ENCODE peak calls at places on chromosomes 3 and 15, in five cellular contexts. F is IMR-90, H is PC-9, B is HTR-8/SVneo, A is NCI-H1436. M is an unnamed sample.

GRCh38 chr3:37542772-37543449 is 318.8 kb upstream of the CTDSPL start:
- DNase-seq in H (no peak), A (no peak), F (no peak), B (no peak), M (peak)

GRCh38 chr15:76057332-76058000 is 2.3 kb upstream of the TMEM266 start:
- DNase-seq in B (peak), H (peak), F (peak), A (peak), M (peak)

GRCh38 chr15:59301527-59301926 is 71.1 kb downstream of the MYO1E start:
- DNase-seq in B (no peak), H (no peak), A (no peak), F (no peak), M (no peak)

GRCh38 chr15:26242565-26242964 is 379.4 kb upstream of the ATP10A start:
- DNase-seq in B (no peak), H (no peak), A (no peak), F (no peak), M (no peak)

GRCh38 chr3:13420051-13420816 is at the start of gene NUP210:
- DNase-seq in H (peak), B (peak), A (peak), F (no peak), M (no peak)

GRCh38 chr15:78396976-78397375 is 41.0 kb upstream of the IREB2 start:
- DNase-seq in A (no peak), F (peak), H (no peak), B (no peak), M (peak)

GRCh38 chr3:46851364-46852328 is 11.6 kb downstream of the MYL3 start:
- DNase-seq in A (no peak), F (no peak), B (no peak), H (no peak), M (no peak)

GRCh38 chr15:82158811-82159210 is 103.7 kb downstream of the EFL1 start:
- DNase-seq in F (no peak), H (no peak), A (no peak), B (no peak), M (no peak)

GRCh38 chr3:56860351-56860750 is 58.6 kb upstream of the ARHGEF3 start:
- DNase-seq in H (no peak), A (no peak), B (no peak), F (no peak), M (no peak)

GRCh38 chr15:73677146-73677607 is 7.0 kb upstream of the CD276 start:
- DNase-seq in B (peak), H (peak), F (peak), A (peak), M (peak)

GRCh38 chr15:31262901-31263671 is 63.5 kb upstream of the KLF13 start:
- DNase-seq in A (no peak), H (no peak), F (peak), B (no peak), M (no peak)

GRCh38 chr3:45832691-45833090 is 9.2 kb downstream of the LZTFL1 start:
- DNase-seq in A (no peak), B (peak), F (peak), H (no peak), M (peak)

GRCh38 chr15:74835312-74835823 is 7.6 kb downstream of the ULK3 start:
- DNase-seq in H (peak), F (peak), B (peak), A (no peak), M (peak)

GRCh38 chr3:178486903-178487302 is 49.3 kb upstream of the KCNMB2 start:
- DNase-seq in H (no peak), A (no peak), F (no peak), B (no peak), M (no peak)

GRCh38 chr3:86178095-86178494 is 812.9 kb downstream of the VGLL3 start:
- DNase-seq in F (no peak), A (no peak), B (no peak), H (no peak), M (no peak)

GRCh38 chr15:35738370-35738769 is 192.4 kb upstream of the DPH6 start:
- DNase-seq in B (no peak), F (peak), A (no peak), H (peak), M (peak)

GRCh38 chr3:70822777-70823176 is 510.3 kb upstream of the MDFIC2 start:
- DNase-seq in B (no peak), H (no peak), A (peak), F (no peak), M (no peak)

GRCh38 chr3:43522702-43523362 is 99.0 kb downstream of the ANO10 start:
- DNase-seq in A (no peak), B (peak), F (peak), H (no peak), M (no peak)

GRCh38 chr3:196969660-196970546 is 1.3 kb upstream of the PIGZ start:
- DNase-seq in A (peak), F (peak), H (peak), B (peak), M (peak)

GRCh38 chr3:46222435-46223161 is 14.5 kb upstream of the CCR1 start:
- DNase-seq in F (no peak), B (no peak), A (no peak), H (no peak), M (no peak)

GRCh38 chr3:62318752-62319569 is 54.4 kb downstream of the FEZF2 start:
- DNase-seq in F (peak), H (peak), A (peak), B (peak), M (peak)

GRCh38 chr15:101613130-101614000 is 38.8 kb downstream of the TM2D3 start:
- DNase-seq in B (no peak), A (peak), H (peak), F (peak), M (peak)

GRCh38 chr15:38202356-38202755 is 50.3 kb upstream of the SPRED1 start:
- DNase-seq in A (no peak), H (no peak), B (no peak), F (peak), M (no peak)

GRCh38 chr3:52805270-52806039 is 10.9 kb downstream of the ITIH3 start:
- DNase-seq in H (no peak), A (no peak), B (no peak), F (no peak), M (no peak)